ENCODE peak calls at places on chromosomes 4 and X, in ten cellular contexts. Y is omental fat pad, E is HFF-Myc, I is left ventricle myocardium superior, R is globus pallidus, S is lung microvascular endothelial cell, V is NCI-H1694, N is ovary, A is MCF 10A, P is SJSA1. M is an unnamed sample.

GRCh38 chr4:169032194-169032593 is 22.1 kb upstream of the CBR4 start:
- DNase-seq in Y (no peak), E (no peak), I (no peak), R (no peak), S (no peak), V (no peak), N (no peak), A (no peak), P (no peak), M (no peak)

GRCh38 chrX:107775000-107775733 is 420 bp downstream of the TSC22D3 start:
- DNase-seq in Y (no peak), E (no peak), I (no peak), R (no peak), S (no peak), V (no peak), N (peak), A (no peak), P (no peak), M (peak)

GRCh38 chrX:134137353-134137752 is 99.6 kb upstream of the CCDC160 start:
- DNase-seq in Y (no peak), E (no peak), I (no peak), R (no peak), S (no peak), V (no peak), N (no peak), A (no peak), P (no peak), M (no peak)

GRCh38 chrX:114047558-114047957 is 536.3 kb upstream of the HTR2C start:
- DNase-seq in Y (no peak), E (no peak), I (no peak), R (no peak), S (no peak), V (no peak), N (no peak), A (no peak), P (no peak), M (no peak)

GRCh38 chrX:153327561-153327960 is 6.0 kb upstream of the PNMA6F start:
- DNase-seq in Y (no peak), E (no peak), I (no peak), R (no peak), S (no peak), V (no peak), N (no peak), A (no peak), P (no peak), M (no peak)

GRCh38 chr4:78656968-78657445 is 105.4 kb downstream of the ANXA3 start:
- DNase-seq in Y (no peak), E (no peak), I (no peak), R (peak), S (peak), V (no peak), N (no peak), A (no peak), P (no peak), M (no peak)

GRCh38 chr4:3462321-3462789 is 751 bp upstream of the DOK7 start:
- DNase-seq in Y (no peak), E (no peak), I (peak), R (no peak), S (no peak), V (no peak), N (no peak), A (no peak), P (no peak), M (no peak)

GRCh38 chr4:89661490-89661889 is 175.5 kb downstream of the SNCA start:
- DNase-seq in Y (no peak), E (no peak), I (no peak), R (no peak), S (peak), V (no peak), N (no peak), A (peak), P (peak), M (no peak)

GRCh38 chr4:105558277-105558676 is 5.9 kb downstream of the ARHGEF38 start:
- DNase-seq in Y (no peak), E (no peak), I (no peak), R (no peak), S (no peak), V (no peak), N (no peak), A (no peak), P (no peak), M (no peak)

GRCh38 chr4:99960648-99961047 is 10.6 kb upstream of the H2AZ1 start:
- DNase-seq in Y (no peak), E (no peak), I (no peak), R (no peak), S (no peak), V (no peak), N (no peak), A (no peak), P (no peak), M (no peak)

GRCh38 chr4:126338572-126338971 is 1023.8 kb downstream of the FAT4 start:
- DNase-seq in Y (no peak), E (no peak), I (no peak), R (no peak), S (peak), V (no peak), N (no peak), A (no peak), P (no peak), M (no peak)

GRCh38 chrX:109732319-109732779 is 708 bp downstream of the ACSL4 start:
- DNase-seq in Y (no peak), E (no peak), I (no peak), R (peak), S (peak), V (no peak), N (no peak), A (no peak), P (peak), M (no peak)

GRCh38 chr4:81375745-81376144 is 96.0 kb downstream of the RASGEF1B start:
- DNase-seq in Y (no peak), E (no peak), I (no peak), R (no peak), S (no peak), V (no peak), N (no peak), A (no peak), P (no peak), M (no peak)

GRCh38 chr4:82509029-82509428 is 52.8 kb downstream of the TMEM150C start:
- DNase-seq in Y (no peak), E (peak), I (no peak), R (no peak), S (no peak), V (no peak), N (no peak), A (no peak), P (no peak), M (no peak)

GRCh38 chr4:148430847-148431246 is 11.4 kb downstream of the NR3C2 start:
- DNase-seq in Y (no peak), E (no peak), I (no peak), R (no peak), S (no peak), V (no peak), N (no peak), A (no peak), P (no peak), M (no peak)

GRCh38 chr4:57501715-57502114 is 391.5 kb upstream of the IGFBP7 start:
- DNase-seq in Y (no peak), E (no peak), I (peak), R (no peak), S (no peak), V (no peak), N (no peak), A (peak), P (no peak), M (no peak)

GRCh38 chr4:16158504-16158852 is 67.8 kb downstream of the TAPT1 start:
- DNase-seq in Y (no peak), E (no peak), I (no peak), R (no peak), S (no peak), V (no peak), N (no peak), A (no peak), P (no peak), M (no peak)

GRCh38 chr4:156168288-156168687 is 214.6 kb upstream of the CTSO start:
- DNase-seq in Y (no peak), E (no peak), I (no peak), R (no peak), S (no peak), V (no peak), N (no peak), A (no peak), P (no peak), M (no peak)

GRCh38 chr4:185859106-185859505 is 47.1 kb upstream of the SORBS2 start:
- DNase-seq in Y (no peak), E (no peak), I (no peak), R (no peak), S (no peak), V (no peak), N (no peak), A (no peak), P (peak), M (no peak)

GRCh38 chr4:153409412-153409811 is 56.7 kb upstream of the TMEM131L start:
- DNase-seq in Y (no peak), E (no peak), I (no peak), R (no peak), S (peak), V (no peak), N (no peak), A (peak), P (peak), M (no peak)

GRCh38 chr4:164926301-164926700 is 49.3 kb downstream of the APELA start:
- DNase-seq in Y (no peak), E (no peak), I (no peak), R (no peak), S (no peak), V (no peak), N (no peak), A (peak), P (peak), M (no peak)

GRCh38 chr4:6281436-6282144 is 11.9 kb downstream of the WFS1 start:
- DNase-seq in Y (no peak), E (no peak), I (peak), R (peak), S (no peak), V (no peak), N (peak), A (no peak), P (no peak), M (peak)

GRCh38 chrX:77160301-77160700 is 286.9 kb upstream of the FGF16 start:
- DNase-seq in Y (no peak), E (no peak), I (no peak), R (no peak), S (peak), V (no peak), N (no peak), A (no peak), P (no peak), M (peak)

GRCh38 chr4:8473920-8474590 is 33.5 kb downstream of the TRMT44 start:
- DNase-seq in Y (no peak), E (no peak), I (no peak), R (no peak), S (no peak), V (no peak), N (peak), A (no peak), P (peak), M (no peak)